ENCODE peak calls at places on chromosomes 7 and 10, in eight cellular contexts. One of them, this sample, is unnamed.

GRCh38 chr7:73716318-73716890 is 3.1 kb downstream of the STX1A start:
- DNase-seq in ovary: no peak
- DNase-seq in A549: peak
- DNase-seq in HepG2: no peak
- DNase-seq in tibial nerve: no peak
- DNase-seq in sigmoid colon: no peak
- DNase-seq in esophagus muscularis mucosa: no peak
- DNase-seq in H1: no peak
- DNase-seq in this sample: no peak

GRCh38 chr7:157432957-157433576 is 96.3 kb downstream of the DNAJB6 start:
- DNase-seq in esophagus muscularis mucosa: no peak
- DNase-seq in A549: peak
- DNase-seq in ovary: peak
- DNase-seq in sigmoid colon: peak
- DNase-seq in HepG2: no peak
- DNase-seq in H1: peak
- DNase-seq in tibial nerve: peak
- DNase-seq in this sample: no peak

GRCh38 chr10:119221666-119222065 is 14.3 kb downstream of the GRK5 start:
- DNase-seq in H1: no peak
- DNase-seq in sigmoid colon: no peak
- DNase-seq in tibial nerve: no peak
- DNase-seq in esophagus muscularis mucosa: no peak
- DNase-seq in ovary: no peak
- DNase-seq in A549: no peak
- DNase-seq in HepG2: no peak
- DNase-seq in this sample: no peak

GRCh38 chr7:3649250-3649649 is 348.2 kb downstream of the SDK1 start:
- DNase-seq in tibial nerve: no peak
- DNase-seq in A549: peak
- DNase-seq in sigmoid colon: no peak
- DNase-seq in H1: no peak
- DNase-seq in esophagus muscularis mucosa: no peak
- DNase-seq in ovary: no peak
- DNase-seq in HepG2: no peak
- DNase-seq in this sample: no peak

GRCh38 chr10:44834131-44834530 is 77.0 kb upstream of the TMEM72 start:
- DNase-seq in sigmoid colon: no peak
- DNase-seq in H1: no peak
- DNase-seq in HepG2: no peak
- DNase-seq in esophagus muscularis mucosa: peak
- DNase-seq in A549: no peak
- DNase-seq in tibial nerve: no peak
- DNase-seq in ovary: no peak
- DNase-seq in this sample: no peak

GRCh38 chr7:151821806-151822540 is 54.9 kb downstream of the PRKAG2 start:
- DNase-seq in A549: no peak
- DNase-seq in sigmoid colon: no peak
- DNase-seq in ovary: no peak
- DNase-seq in HepG2: no peak
- DNase-seq in esophagus muscularis mucosa: no peak
- DNase-seq in tibial nerve: no peak
- DNase-seq in H1: no peak
- DNase-seq in this sample: no peak

GRCh38 chr7:66319373-66319979 is 114.3 kb downstream of the TPST1 start:
- DNase-seq in esophagus muscularis mucosa: no peak
- DNase-seq in tibial nerve: no peak
- DNase-seq in sigmoid colon: no peak
- DNase-seq in HepG2: no peak
- DNase-seq in A549: no peak
- DNase-seq in H1: no peak
- DNase-seq in ovary: no peak
- DNase-seq in this sample: no peak

GRCh38 chr7:134209322-134210015 is 82.3 kb downstream of the LRGUK start:
- DNase-seq in H1: no peak
- DNase-seq in A549: no peak
- DNase-seq in HepG2: no peak
- DNase-seq in esophagus muscularis mucosa: no peak
- DNase-seq in ovary: no peak
- DNase-seq in sigmoid colon: no peak
- DNase-seq in tibial nerve: no peak
- DNase-seq in this sample: no peak

DNA sequence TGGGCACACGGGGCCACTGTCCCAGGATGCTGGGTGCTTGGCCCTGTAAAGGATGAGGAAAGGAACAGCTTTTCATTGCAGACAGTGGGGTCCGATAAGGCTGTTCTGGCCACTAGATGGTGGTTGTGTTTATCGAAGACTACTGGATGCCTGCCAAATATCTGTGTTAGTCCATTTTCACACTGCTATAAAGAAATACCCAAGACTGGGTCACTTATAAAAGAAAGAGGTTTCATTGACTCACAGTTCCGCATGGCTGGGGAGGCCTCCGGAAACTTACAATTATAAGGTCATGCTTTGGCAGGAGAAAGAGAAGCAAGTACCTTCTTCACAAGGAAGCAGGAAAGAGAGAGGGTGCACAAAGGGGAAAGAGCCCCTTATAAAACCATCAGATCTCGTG is 32.2 kb upstream of the GARS1 start:
- DNase-seq in ovary: no peak
- DNase-seq in tibial nerve: no peak
- DNase-seq in A549: no peak
- DNase-seq in H1: no peak
- DNase-seq in HepG2: no peak
- DNase-seq in sigmoid colon: no peak
- DNase-seq in esophagus muscularis mucosa: no peak
- DNase-seq in this sample: no peak
- TF ChIP-seq CTCF in ovary: no peak
- TF ChIP-seq CTCF in tibial nerve: no peak
- TF ChIP-seq CTCF in A549: no peak
- TF ChIP-seq CTCF in H1: no peak
- TF ChIP-seq CTCF in HepG2: no peak
- TF ChIP-seq CTCF in sigmoid colon: no peak
- TF ChIP-seq CTCF in esophagus muscularis mucosa: no peak
- TF ChIP-seq CTCF in this sample: no peak

GRCh38 chr10:51502124-51502523 is 197.3 kb downstream of the CSTF2T start:
- DNase-seq in esophagus muscularis mucosa: no peak
- DNase-seq in tibial nerve: no peak
- DNase-seq in H1: no peak
- DNase-seq in A549: no peak
- DNase-seq in HepG2: no peak
- DNase-seq in sigmoid colon: no peak
- DNase-seq in ovary: no peak
- DNase-seq in this sample: no peak

GRCh38 chr10:51503378-51503777 is 196.0 kb downstream of the CSTF2T start:
- DNase-seq in ovary: no peak
- DNase-seq in H1: no peak
- DNase-seq in esophagus muscularis mucosa: no peak
- DNase-seq in sigmoid colon: no peak
- DNase-seq in A549: no peak
- DNase-seq in tibial nerve: no peak
- DNase-seq in HepG2: no peak
- DNase-seq in this sample: no peak

GRCh38 chr10:51498424-51498823 is 201.0 kb downstream of the CSTF2T start:
- DNase-seq in ovary: no peak
- DNase-seq in tibial nerve: no peak
- DNase-seq in HepG2: no peak
- DNase-seq in esophagus muscularis mucosa: no peak
- DNase-seq in A549: no peak
- DNase-seq in sigmoid colon: no peak
- DNase-seq in H1: no peak
- DNase-seq in this sample: no peak

GRCh38 chr10:51501396-51501795 is 198.0 kb downstream of the CSTF2T start:
- DNase-seq in H1: no peak
- DNase-seq in tibial nerve: no peak
- DNase-seq in HepG2: no peak
- DNase-seq in A549: no peak
- DNase-seq in esophagus muscularis mucosa: no peak
- DNase-seq in ovary: no peak
- DNase-seq in sigmoid colon: no peak
- DNase-seq in this sample: no peak
- TF ChIP-seq EP300 in H1: no peak
- TF ChIP-seq EP300 in tibial nerve: no peak
- TF ChIP-seq EP300 in HepG2: no peak
- TF ChIP-seq EP300 in A549: no peak
- TF ChIP-seq EP300 in esophagus muscularis mucosa: no peak
- TF ChIP-seq EP300 in ovary: no peak
- TF ChIP-seq EP300 in sigmoid colon: no peak
- TF ChIP-seq EP300 in this sample: no peak

DNA sequence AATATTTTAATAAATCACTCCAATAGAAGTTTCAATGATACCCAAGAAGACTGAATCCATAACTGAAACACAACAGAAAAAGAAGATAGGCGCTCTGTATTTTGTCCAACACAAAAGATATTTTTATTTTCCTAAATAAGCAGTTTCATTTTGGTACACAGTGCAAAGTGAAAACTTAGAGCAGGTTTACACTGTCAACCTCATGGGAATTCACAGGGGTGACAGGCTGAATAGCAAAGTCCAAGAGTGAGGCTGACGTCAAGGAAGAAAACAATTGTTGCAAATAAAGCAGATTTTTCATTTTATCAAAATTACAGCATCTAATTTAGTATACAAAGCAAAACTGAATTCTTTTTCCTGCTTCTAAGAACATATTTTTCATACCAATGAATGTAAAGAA is 28.6 kb downstream of the NAMPT start:
- DNase-seq in tibial nerve: no peak
- DNase-seq in HepG2: no peak
- DNase-seq in sigmoid colon: no peak
- DNase-seq in H1: no peak
- DNase-seq in ovary: no peak
- DNase-seq in esophagus muscularis mucosa: no peak
- DNase-seq in A549: no peak
- DNase-seq in this sample: no peak
- TF ChIP-seq POLR2A in tibial nerve: no peak
- TF ChIP-seq POLR2A in HepG2: no peak
- TF ChIP-seq POLR2A in sigmoid colon: no peak
- TF ChIP-seq POLR2A in H1: no peak
- TF ChIP-seq POLR2A in ovary: no peak
- TF ChIP-seq POLR2A in esophagus muscularis mucosa: no peak
- TF ChIP-seq POLR2A in A549: no peak
- TF ChIP-seq POLR2A in this sample: no peak

GRCh38 chr7:80286611-80287010 is 152.0 kb downstream of the GNAI1 start:
- DNase-seq in esophagus muscularis mucosa: no peak
- DNase-seq in ovary: no peak
- DNase-seq in H1: no peak
- DNase-seq in sigmoid colon: no peak
- DNase-seq in tibial nerve: no peak
- DNase-seq in HepG2: no peak
- DNase-seq in A549: no peak
- DNase-seq in this sample: no peak

GRCh38 chr7:80284848-80285247 is 150.2 kb downstream of the GNAI1 start:
- DNase-seq in sigmoid colon: no peak
- DNase-seq in A549: no peak
- DNase-seq in esophagus muscularis mucosa: no peak
- DNase-seq in H1: no peak
- DNase-seq in tibial nerve: no peak
- DNase-seq in HepG2: no peak
- DNase-seq in ovary: no peak
- DNase-seq in this sample: no peak

GRCh38 chr7:80294321-80294720 is 159.7 kb downstream of the GNAI1 start:
- DNase-seq in H1: no peak
- DNase-seq in tibial nerve: no peak
- DNase-seq in sigmoid colon: no peak
- DNase-seq in A549: no peak
- DNase-seq in ovary: no peak
- DNase-seq in HepG2: no peak
- DNase-seq in esophagus muscularis mucosa: no peak
- DNase-seq in this sample: no peak

GRCh38 chr7:80287400-80288174 is 153.0 kb downstream of the GNAI1 start:
- DNase-seq in ovary: no peak
- DNase-seq in sigmoid colon: peak
- DNase-seq in tibial nerve: no peak
- DNase-seq in HepG2: no peak
- DNase-seq in esophagus muscularis mucosa: no peak
- DNase-seq in A549: no peak
- DNase-seq in H1: no peak
- DNase-seq in this sample: no peak

DNA sequence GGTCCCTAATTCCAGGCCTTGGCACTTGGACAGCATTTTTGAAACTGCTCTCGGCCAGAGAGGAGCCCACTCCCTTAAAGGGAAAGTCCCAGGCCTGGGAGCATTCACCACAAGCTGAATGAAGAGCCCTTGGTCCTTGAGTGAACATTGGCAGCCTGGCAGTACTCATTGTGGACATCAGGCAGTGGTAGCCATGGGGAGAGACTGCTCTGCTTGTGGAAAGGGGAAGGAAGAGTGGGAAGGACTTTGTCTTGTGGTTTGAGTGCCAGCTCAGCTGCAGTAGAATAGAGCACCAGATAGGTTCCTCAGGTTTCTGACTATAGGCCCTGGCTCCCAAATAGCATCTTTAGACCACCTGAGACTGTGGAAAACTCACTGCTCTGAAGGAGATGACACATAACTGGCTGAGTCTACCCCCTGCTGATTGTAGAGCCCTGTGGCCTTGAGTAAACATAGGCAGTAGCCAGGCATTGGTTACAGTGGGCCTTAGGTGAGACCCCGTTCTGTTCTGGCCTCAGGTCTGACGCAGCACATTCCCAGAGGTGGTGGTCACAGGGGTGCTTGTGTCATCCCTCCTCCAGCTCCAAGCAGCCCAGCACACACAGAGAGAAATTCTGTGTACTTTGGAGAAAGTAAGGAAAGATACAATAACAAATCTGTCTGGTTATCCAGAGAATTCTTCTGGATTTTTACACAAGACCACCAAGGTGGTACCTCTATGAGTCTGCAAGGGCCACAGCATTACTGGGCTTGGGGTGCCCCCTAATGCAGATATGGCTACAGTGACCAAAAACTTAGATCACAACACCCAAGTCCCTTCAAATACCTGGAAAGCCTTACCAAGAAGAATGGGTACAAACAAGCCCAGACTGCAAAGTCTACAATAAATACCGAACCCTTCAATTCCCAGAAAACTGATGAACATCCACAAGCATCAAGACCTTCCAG is 153.8 kb downstream of the GNAI1 start:
- DNase-seq in tibial nerve: no peak
- DNase-seq in H1: no peak
- DNase-seq in ovary: no peak
- DNase-seq in A549: peak
- DNase-seq in esophagus muscularis mucosa: no peak
- DNase-seq in sigmoid colon: no peak
- DNase-seq in HepG2: peak
- DNase-seq in this sample: no peak
- TF ChIP-seq CTCF in tibial nerve: no peak
- TF ChIP-seq CTCF in H1: peak
- TF ChIP-seq CTCF in ovary: no peak
- TF ChIP-seq CTCF in A549: peak
- TF ChIP-seq CTCF in esophagus muscularis mucosa: no peak
- TF ChIP-seq CTCF in sigmoid colon: no peak
- TF ChIP-seq CTCF in HepG2: peak
- TF ChIP-seq CTCF in this sample: no peak

This sample was measured in suprapubic skin.